ENCODE peak calls at places on chromosomes 11 and 22, in nine cellular contexts. M is Panc1, Q is mammary epithelial cell, X is upper lobe of left lung, A is cardiac muscle cell, B is colonic mucosa, Z is thoracic aorta, F is HAP-1, K is ovary. V is an unnamed sample. For H3K4me1, the result is how much of the 10 kb centered on the place peaks cover.

GRCh38 chr11:74686792-74687191 is 44.4 kb downstream of the CHRDL2 start:
- DNase-seq in K (no peak), A (peak), M (no peak), Z (no peak), Q (peak), F (no peak), X (no peak), B (no peak), V (peak)

GRCh38 chr11:14623036-14623435 is 20.6 kb upstream of the PDE3B start:
- DNase-seq in X (no peak), Z (no peak), A (no peak), Q (no peak), M (no peak), K (no peak), B (no peak), F (no peak), V (no peak)

GRCh38 chr11:6388747-6389146 is 1.5 kb upstream of the SMPD1 start:
- DNase-seq in M (no peak), Z (no peak), A (no peak), Q (no peak), B (no peak), F (no peak), K (no peak), X (no peak), V (no peak)

GRCh38 chr22:27267145-27267544 is 534.4 kb downstream of the MN1 start:
- DNase-seq in B (no peak), A (no peak), X (no peak), F (no peak), M (no peak), Q (no peak), Z (no peak), K (no peak), V (no peak)

GRCh38 chr11:76371170-76371569 is 9.8 kb downstream of the THAP12 start:
- DNase-seq in K (no peak), Q (peak), A (peak), X (no peak), M (peak), F (no peak), B (no peak), Z (no peak), V (no peak)

GRCh38 chr11:64876835-64877341 is 1.5 kb downstream of the EHD1 start:
- DNase-seq in A (no peak), K (no peak), Z (no peak), Q (peak), F (peak), X (peak), M (no peak), B (peak), V (peak)

GRCh38 chr11:128029219-128029722 is 558.1 kb downstream of the ETS1 start:
- DNase-seq in Q (no peak), X (no peak), M (no peak), K (no peak), B (no peak), F (no peak), A (peak), Z (no peak), V (no peak)

GRCh38 chr11:19929147-19929546 is 216.5 kb downstream of the NAV2 start:
- DNase-seq in Z (no peak), F (no peak), A (no peak), B (no peak), X (no peak), M (no peak), K (no peak), Q (no peak), V (no peak)

GRCh38 chr11:1054143-1055108 is 17.9 kb upstream of the MUC6 start:
- DNase-seq in B (peak), Z (no peak), A (peak), Q (no peak), M (no peak), F (no peak), X (peak), K (peak), V (peak)

GRCh38 chr22:17612057-17612456 is 16.5 kb downstream of the ATP6V1E1 start:
- DNase-seq in A (no peak), Q (no peak), K (no peak), X (no peak), B (no peak), F (no peak), Z (no peak), M (no peak), V (no peak)

GRCh38 chr11:107493117-107493516 is 35.5 kb upstream of the CWF19L2 start:
- DNase-seq in K (no peak), F (no peak), Q (peak), X (no peak), B (no peak), A (peak), M (peak), Z (no peak), V (no peak)

GRCh38 chr11:58829736-58830135 is 14.8 kb downstream of the GLYATL2 start:
- DNase-seq in K (no peak), F (no peak), B (no peak), M (no peak), X (no peak), Z (no peak), A (no peak), Q (peak), V (no peak)

GRCh38 chr22:37100589-37101127 is 8.9 kb downstream of the TMPRSS6 start:
- DNase-seq in B (peak), M (no peak), F (no peak), Q (no peak), K (no peak), X (no peak), A (no peak), Z (no peak), V (no peak)

GRCh38 chr11:93921695-93922468 is 71.5 kb upstream of the VSTM5 start:
- DNase-seq in Z (no peak), X (no peak), M (peak), Q (peak), F (peak), B (peak), K (no peak), A (peak), V (no peak)

GRCh38 chr11:71432761-71433647 is 15.2 kb downstream of the DHCR7 start:
- DNase-seq in B (no peak), M (no peak), Q (no peak), K (no peak), Z (no peak), X (no peak), F (no peak), A (peak), V (no peak)

GRCh38 chr22:40189979-40190378 is 12.3 kb downstream of the TNRC6B start:
- DNase-seq in Z (no peak), F (no peak), M (no peak), B (no peak), Q (no peak), K (no peak), X (no peak), A (no peak), V (no peak)
- H3K4me1 ChIP-seq in Z (half or more), F (under half), M (under half), B (under half), Q (under half), K (under half), X (under half), A (under half), V (under half)

GRCh38 chr11:12127206-12127898 is 17.0 kb downstream of the MICAL2 start:
- DNase-seq in F (no peak), X (no peak), K (no peak), B (no peak), Z (no peak), A (no peak), M (no peak), Q (no peak), V (peak)
- H3K4me1 ChIP-seq in F (under half), X (under half), K (under half), B (under half), Z (half or more), A (under half), M (under half), Q (half or more), V (under half)

GRCh38 chr11:35144103-35144741 is 5.3 kb downstream of the CD44 start:
- DNase-seq in K (no peak), Q (peak), Z (no peak), M (no peak), B (no peak), A (peak), F (no peak), X (no peak), V (peak)

GRCh38 chr11:35141034-35141433 is 2.1 kb downstream of the CD44 start:
- DNase-seq in X (no peak), F (no peak), B (no peak), M (no peak), K (no peak), Q (no peak), Z (no peak), A (no peak), V (no peak)

GRCh38 chr11:35141538-35141937 is 2.6 kb downstream of the CD44 start:
- DNase-seq in B (peak), M (no peak), X (no peak), A (no peak), Q (no peak), K (no peak), Z (no peak), F (no peak), V (peak)

GRCh38 chr11:35143509-35144102 is 4.6 kb downstream of the CD44 start:
- DNase-seq in F (no peak), X (no peak), B (no peak), A (no peak), M (no peak), K (no peak), Z (no peak), Q (peak), V (no peak)

GRCh38 chr11:35142481-35143207 is 3.7 kb downstream of the CD44 start:
- DNase-seq in K (no peak), A (peak), Z (no peak), B (peak), Q (peak), X (no peak), F (no peak), M (no peak), V (no peak)
- H3K4me1 ChIP-seq in K (under half), A (under half), Z (half or more), B (under half), Q (half or more), X (under half), F (under half), M (half or more), V (under half)

GRCh38 chr22:31268281-31268680 is 24.0 kb downstream of the PIK3IP1 start:
- DNase-seq in X (no peak), M (no peak), Q (no peak), B (no peak), K (no peak), A (no peak), F (no peak), Z (no peak), V (no peak)
- H3K4me1 ChIP-seq in X (under half), M (under half), Q (under half), B (under half), K (under half), A (under half), F (under half), Z (under half), V (under half)

DNA sequence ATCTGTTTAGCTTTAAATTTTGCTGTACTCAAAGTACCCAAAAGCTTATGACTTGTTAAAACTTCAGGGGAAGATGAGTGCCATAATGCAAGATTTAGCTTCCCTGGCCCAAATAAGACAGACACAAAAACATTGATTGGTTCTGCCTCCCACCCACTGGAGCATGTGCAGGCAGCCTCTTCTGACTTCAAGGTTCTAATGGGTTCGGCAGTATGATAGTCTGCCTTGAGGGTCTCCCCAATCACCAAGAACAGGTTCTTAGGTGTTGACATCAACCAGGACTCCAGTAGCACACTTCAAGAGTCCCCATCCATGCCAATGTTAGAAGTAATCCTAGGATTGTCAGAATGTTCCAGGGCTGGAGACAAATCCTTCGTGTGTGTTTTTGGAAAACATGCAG is 12.5 kb downstream of the EIF4G2 start:
- DNase-seq in B (no peak), M (no peak), F (no peak), X (no peak), K (no peak), Q (no peak), A (no peak), Z (no peak), V (no peak)
- H3K4me1 ChIP-seq in B (under half), M (under half), F (under half), X (under half), K (under half), Q (under half), A (under half), Z (under half), V (half or more)

GRCh38 chr11:44729065-44729464 is 2.3 kb downstream of the TSPAN18 start:
- DNase-seq in B (no peak), Z (no peak), X (no peak), K (no peak), A (no peak), Q (no peak), M (no peak), F (no peak), V (no peak)
- H3K4me1 ChIP-seq in B (under half), Z (under half), X (under half), K (under half), A (half or more), Q (under half), M (under half), F (under half), V (half or more)

DNA sequence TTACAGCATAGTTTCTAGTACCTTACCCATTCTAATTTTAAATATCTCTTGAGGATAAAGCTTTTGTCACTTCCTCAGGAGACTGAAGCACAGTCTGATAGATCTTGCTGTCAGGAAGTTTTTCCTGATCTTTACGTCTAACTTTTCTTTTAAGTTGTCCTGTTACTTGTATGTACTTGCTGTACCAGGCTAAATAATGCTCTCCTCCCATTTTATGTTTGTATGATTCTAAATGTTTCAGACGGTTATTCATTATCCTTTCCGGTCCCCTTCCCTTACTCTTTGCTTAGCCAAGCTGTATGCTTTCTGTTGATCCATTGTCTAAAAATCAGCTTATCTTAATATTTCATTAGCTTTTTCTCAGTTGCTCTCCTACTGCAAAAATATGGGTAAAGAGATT is 6.0 kb downstream of the ARHGEF12 start:
- DNase-seq in M (no peak), Q (no peak), K (no peak), A (no peak), Z (no peak), B (no peak), X (no peak), F (no peak), V (no peak)
- H3K4me1 ChIP-seq in M (half or more), Q (under half), K (under half), A (half or more), Z (half or more), B (under half), X (half or more), F (under half), V (half or more)

GRCh38 chr11:2530131-2530854 is 85.5 kb downstream of the KCNQ1 start:
- DNase-seq in F (no peak), A (no peak), Z (no peak), X (no peak), M (no peak), K (peak), B (no peak), Q (no peak), V (peak)

GRCh38 chr11:2530855-2531200 is 86.0 kb downstream of the KCNQ1 start:
- DNase-seq in K (peak), M (no peak), X (no peak), A (no peak), B (no peak), F (no peak), Z (no peak), Q (no peak), V (peak)

GRCh38 chr11:2529173-2529572 is 84.4 kb downstream of the KCNQ1 start:
- DNase-seq in Q (no peak), A (no peak), Z (no peak), K (peak), B (no peak), X (no peak), M (no peak), F (no peak), V (peak)

GRCh38 chr11:2528301-2529050 is 83.7 kb downstream of the KCNQ1 start:
- DNase-seq in F (no peak), A (no peak), Z (no peak), B (no peak), Q (no peak), X (peak), K (peak), M (no peak), V (peak)

GRCh38 chr11:2529636-2530035 is 84.8 kb downstream of the KCNQ1 start:
- DNase-seq in F (no peak), X (peak), B (no peak), M (no peak), K (peak), Z (no peak), A (no peak), Q (no peak), V (peak)
- H3K4me1 ChIP-seq in F (under half), X (under half), B (under half), M (under half), K (under half), Z (under half), A (under half), Q (under half), V (under half)

DNA sequence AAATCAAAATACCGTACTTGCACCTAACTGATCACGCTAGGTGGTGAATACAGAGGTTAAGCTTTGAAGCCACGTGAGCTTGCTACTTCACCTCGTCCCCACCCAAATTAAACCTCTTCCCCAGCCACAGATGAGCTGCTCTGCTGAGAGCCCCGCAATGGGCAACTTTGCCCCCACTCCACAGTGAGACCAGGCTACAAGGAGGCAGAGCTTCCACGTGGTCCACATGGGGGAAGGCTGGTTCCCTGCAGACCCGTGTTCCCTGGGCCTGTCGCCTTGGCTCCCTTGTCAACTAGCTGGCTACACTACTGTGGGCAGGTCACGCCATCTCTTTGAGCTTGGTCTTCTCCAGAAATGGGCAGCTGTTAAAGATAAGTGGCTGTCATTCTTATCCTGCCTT is 10.9 kb downstream of the CD5 start:
- DNase-seq in Z (no peak), A (no peak), K (no peak), X (no peak), F (no peak), M (no peak), Q (no peak), B (no peak), V (peak)
- H3K4me1 ChIP-seq in Z (under half), A (under half), K (under half), X (under half), F (under half), M (under half), Q (under half), B (under half), V (under half)

DNA sequence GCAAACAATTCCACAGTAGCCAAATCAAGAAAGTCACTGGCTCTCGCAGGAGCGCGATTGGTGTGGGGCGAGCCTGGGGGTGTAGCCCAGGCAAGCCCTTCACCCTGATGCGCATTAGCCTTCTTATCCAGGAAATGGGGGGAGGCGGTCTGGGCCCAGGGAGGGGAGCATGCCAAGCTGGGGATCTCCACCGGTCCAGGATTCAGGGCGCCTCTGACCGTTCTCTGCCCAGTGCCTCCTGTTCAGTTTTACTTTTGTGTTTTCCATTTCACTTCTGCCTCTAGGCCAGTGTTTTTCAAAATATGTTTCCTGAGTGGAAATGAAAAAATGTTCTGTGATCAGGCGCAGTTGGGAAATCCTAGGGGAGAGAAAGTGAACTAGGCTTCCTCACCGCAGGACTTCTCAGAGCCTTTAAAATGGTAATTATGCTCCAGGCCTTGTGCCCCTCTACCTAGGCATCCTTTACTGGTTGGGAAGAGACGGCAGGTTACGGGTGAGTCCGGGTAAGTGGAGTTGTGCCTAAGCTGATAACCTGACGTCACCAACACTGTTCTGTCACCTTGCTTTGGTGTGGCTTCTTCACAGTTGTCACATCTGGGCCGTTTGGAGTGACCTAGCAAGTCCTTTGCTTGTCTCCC is 18.4 kb downstream of the LRP5 start:
- DNase-seq in F (no peak), M (no peak), Z (no peak), A (no peak), X (no peak), Q (no peak), B (no peak), K (no peak), V (no peak)
- H3K4me1 ChIP-seq in F (under half), M (half or more), Z (half or more), A (under half), X (half or more), Q (under half), B (under half), K (under half), V (half or more)